ENCODE peak calls at places on chromosome 21, in eight cellular contexts. Z, R, U, A, B, M, P and O are unnamed samples.

GRCh38 chr21:45622416-45623097 is 21.0 kb upstream of the PCBP3 start:
- DNase-seq in A (no peak), Z (no peak), B (no peak), R (no peak), M (no peak), P (no peak), U (no peak), O (no peak)

GRCh38 chr21:37878946-37879660 is 37.2 kb downstream of the KCNJ6 start:
- DNase-seq in A (no peak), M (peak; percentile 77), B (peak; percentile 99), Z (no peak), U (peak; percentile 68), P (no peak), R (peak; percentile 50), O (peak; percentile 71)

GRCh38 chr21:44065428-44065827 is 41.8 kb upstream of the PWP2 start:
- DNase-seq in R (peak; percentile 7), M (no peak), A (no peak), P (peak; percentile 62), U (peak; percentile 19), B (peak; percentile 25), Z (peak; percentile 94), O (peak; percentile 9)

GRCh38 chr21:45135122-45135521 is 60.7 kb downstream of the ADARB1 start:
- DNase-seq in U (no peak), P (no peak), R (no peak), Z (no peak), A (peak; percentile 85), B (no peak), M (no peak), O (no peak)

GRCh38 chr21:46039891-46040660 is 57.8 kb upstream of the COL6A2 start:
- DNase-seq in U (no peak), P (no peak), A (no peak), B (no peak), R (no peak), M (no peak), Z (no peak), O (no peak)

GRCh38 chr21:36005018-36005417 is 55.3 kb downstream of the SETD4 start:
- DNase-seq in A (no peak), B (no peak), R (peak; percentile 68), U (peak; percentile 19), M (no peak), Z (no peak), P (no peak), O (peak; percentile 13)

GRCh38 chr21:42561742-42562141 is 48.1 kb downstream of the SLC37A1 start:
- DNase-seq in U (no peak), R (no peak), Z (no peak), A (no peak), P (no peak), B (peak; percentile 55), M (no peak), O (no peak)

GRCh38 chr21:21631961-21632360 is 633.8 kb downstream of the NCAM2 start:
- DNase-seq in R (peak; percentile 12), A (peak; percentile 46), B (no peak), M (no peak), P (no peak), U (no peak), Z (no peak), O (peak; percentile 3)

GRCh38 chr21:16891821-16892220 is 621.0 kb upstream of the CXADR start:
- DNase-seq in A (no peak), B (peak; percentile 17), R (peak; percentile 86), Z (no peak), P (no peak), M (peak; percentile 12), U (peak; percentile 8), O (peak; percentile 68)

GRCh38 chr21:25456672-25457071 is 150.6 kb downstream of the MRPL39 start:
- DNase-seq in B (peak; percentile 74), U (no peak), A (no peak), M (no peak), P (peak; percentile 24), R (no peak), Z (no peak), O (no peak)

GRCh38 chr21:45912611-45913415 is 68.8 kb upstream of the COL6A1 start:
- DNase-seq in P (no peak), B (no peak), A (peak; percentile 43), Z (no peak), U (no peak), R (no peak), M (no peak), O (no peak)